ENCODE peak calls at places on chromosome 5, in seven cellular contexts. L is stimulated activated CD4-positive, alpha-beta T cell treated with anti-CD3 and anti-CD28 coated beads, TNF-alpha, amount 100 ng/mL, for 4 hours; U is activated CD4-positive, CD25-positive, alpha-beta regulatory T cell; J is H4; M is frontal cortex; W is neural crest cell; S is type B pancreatic cell. R is an unnamed sample.

GRCh38 chr5:56168066-56168478 is 65.1 kb downstream of the ANKRD55 start:
- DNase-seq in L (no peak), U (no peak), J (peak; percentile 94), M (no peak), W (no peak), S (no peak), R (no peak)

GRCh38 chr5:82151622-82152021 is 126.5 kb downstream of the RPS23 start:
- DNase-seq in L (no peak), U (no peak), J (no peak), M (no peak), W (no peak), S (no peak), R (no peak)

GRCh38 chr5:73812457-73812856 is 186.5 kb downstream of the ARHGEF28 start:
- DNase-seq in L (no peak), U (no peak), J (no peak), M (no peak), W (no peak), S (no peak), R (no peak)

GRCh38 chr5:14145356-14146334 is 2.5 kb downstream of the TRIO start:
- DNase-seq in L (no peak), U (no peak), J (no peak), M (no peak), W (no peak), S (no peak), R (peak; percentile 53)

GRCh38 chr5:179863449-179864085 is 5.0 kb upstream of the MRNIP start:
- DNase-seq in L (no peak), U (no peak), J (no peak), M (no peak), W (no peak), S (no peak), R (no peak)

GRCh38 chr5:154476343-154477213 is 1.4 kb downstream of the HAND1 start:
- DNase-seq in L (no peak), U (no peak), J (no peak), M (no peak), W (no peak), S (no peak), R (no peak)

GRCh38 chr5:140260089-140260656 is 42.7 kb downstream of the PFDN1 start:
- DNase-seq in L (no peak), U (no peak), J (no peak), M (no peak), W (no peak), S (no peak), R (no peak)

GRCh38 chr5:82295144-82295543 is 17.0 kb upstream of the RPS23 start:
- DNase-seq in L (no peak), U (no peak), J (no peak), M (no peak), W (no peak), S (no peak), R (no peak)

GRCh38 chr5:44603496-44604272 is 205.1 kb upstream of the MRPS30 start:
- DNase-seq in L (no peak), U (no peak), J (no peak), M (no peak), W (no peak), S (no peak), R (no peak)

GRCh38 chr5:149656576-149657182 is 73.4 kb upstream of the PPARGC1B start:
- DNase-seq in L (no peak), U (no peak), J (no peak), M (no peak), W (no peak), S (no peak), R (no peak)

GRCh38 chr5:135869935-135870334 is 25.7 kb downstream of the IL9 start:
- DNase-seq in L (no peak), U (no peak), J (no peak), M (no peak), W (no peak), S (no peak), R (no peak)

GRCh38 chr5:37448941-37449340 is 69.8 kb downstream of the WDR70 start:
- DNase-seq in L (no peak), U (no peak), J (peak; percentile 73), M (no peak), W (no peak), S (no peak), R (no peak)

GRCh38 chr5:72268753-72269410 is 51.2 kb downstream of the MRPS27 start:
- DNase-seq in L (peak; percentile 12), U (peak; percentile 32), J (peak; percentile 58), M (no peak), W (peak; percentile 53), S (no peak), R (no peak)

GRCh38 chr5:18553269-18553668 is 919.0 kb downstream of the TAF11L14 start:
- DNase-seq in L (no peak), U (no peak), J (peak; percentile 96), M (no peak), W (no peak), S (no peak), R (no peak)

GRCh38 chr5:92565673-92566072 is 1015.3 kb downstream of the NR2F1-AS1 start:
- DNase-seq in L (no peak), U (no peak), J (no peak), M (no peak), W (no peak), S (no peak), R (no peak)

GRCh38 chr5:57012511-57012910 is 60.6 kb upstream of the MIER3 start:
- DNase-seq in L (no peak), U (no peak), J (no peak), M (no peak), W (no peak), S (no peak), R (no peak)

GRCh38 chr5:4994994-4995393 is 145.1 kb upstream of the ADAMTS16 start:
- DNase-seq in L (no peak), U (no peak), J (no peak), M (no peak), W (no peak), S (no peak), R (no peak)

GRCh38 chr5:100890514-100891008 is 12.5 kb downstream of the ST8SIA4 start:
- DNase-seq in L (no peak), U (no peak), J (peak; percentile 35), M (no peak), W (no peak), S (no peak), R (no peak)